ENCODE peak calls at places on chromosomes 4 and X, in four cellular contexts. K is NT2/D1, F is GM23248, G is adipocyte. R is an unnamed sample. For H3K4me1, the result is how much of the 10 kb centered on the place peaks cover.

GRCh38 chr4:174214102-174214878 is 69.2 kb downstream of the FBXO8 start:
- DNase-seq in K (no peak), G (no peak), F (peak), R (no peak)

GRCh38 chr4:10589808-10590207 is 94.8 kb downstream of the CLNK start:
- DNase-seq in F (peak), K (no peak), G (no peak), R (peak)

GRCh38 chr4:136412708-136413107 is 1119.6 kb downstream of the PCDH18 start:
- DNase-seq in K (no peak), F (no peak), G (peak), R (no peak)

GRCh38 chrX:151981129-151981528 is 6.7 kb upstream of the GABRE start:
- DNase-seq in G (peak), K (no peak), F (peak), R (no peak)

GRCh38 chr4:67327245-67327860 is 217.9 kb downstream of the CENPC start:
- DNase-seq in K (peak), F (peak), G (peak), R (peak)

GRCh38 chrX:150766351-150767044 is 73.3 kb downstream of the MTMR1 start:
- DNase-seq in G (no peak), F (no peak), K (no peak), R (no peak)

GRCh38 chr4:139834210-139834609 is 168.6 kb downstream of the MGST2 start:
- DNase-seq in F (no peak), G (no peak), K (no peak), R (no peak)

GRCh38 chr4:137543198-137543597 is 10.9 kb upstream of the PCDH18 start:
- DNase-seq in K (peak), F (no peak), G (no peak), R (no peak)

GRCh38 chr4:120948382-120948781 is 25.9 kb upstream of the PRDM5 start:
- DNase-seq in K (no peak), G (no peak), F (no peak), R (no peak)

GRCh38 chr4:84887824-84888223 is 78.7 kb downstream of the WDFY3 start:
- DNase-seq in F (peak), K (no peak), G (peak), R (no peak)

GRCh38 chr4:99784836-99785235 is 31.8 kb upstream of the DAPP1 start:
- DNase-seq in F (no peak), K (no peak), G (no peak), R (no peak)

GRCh38 chrX:74603040-74603439 is 11.4 kb downstream of the RLIM start:
- DNase-seq in K (no peak), G (no peak), F (no peak), R (no peak)

GRCh38 chr4:97150966-97151365 is 992.3 kb downstream of the STPG2 start:
- DNase-seq in G (no peak), K (no peak), F (no peak), R (no peak)

GRCh38 chr4:18198653-18199052 is 177.1 kb upstream of the LCORL start:
- DNase-seq in K (no peak), G (no peak), F (no peak), R (no peak)

GRCh38 chrX:107482046-107482445 is 32.6 kb downstream of the FRMPD3 start:
- DNase-seq in F (no peak), K (no peak), G (no peak), R (no peak)

GRCh38 chr4:105140684-105141490 is 5.8 kb upstream of the TET2 start:
- DNase-seq in G (peak), F (peak), K (no peak), R (peak)

GRCh38 chrX:138298268-138298667 is 413.2 kb downstream of the FGF13 start:
- DNase-seq in G (no peak), F (peak), K (no peak), R (no peak)

GRCh38 chr4:184472540-184473264 is 1.6 kb downstream of the IRF2 start:
- DNase-seq in G (peak), F (peak), K (no peak), R (peak)
- H3K4me1 ChIP-seq in G (under half), F (under half), K (under half), R (under half)

GRCh38 chr4:78604988-78605387 is 53.4 kb downstream of the ANXA3 start:
- DNase-seq in F (no peak), G (no peak), K (no peak), R (no peak)

GRCh38 chr4:78606035-78606434 is 54.5 kb downstream of the ANXA3 start:
- DNase-seq in G (no peak), K (no peak), F (no peak), R (no peak)

GRCh38 chr4:78609580-78609979 is 58.0 kb downstream of the ANXA3 start:
- DNase-seq in F (no peak), G (no peak), K (no peak), R (no peak)

GRCh38 chr4:78608684-78609083 is 57.1 kb downstream of the ANXA3 start:
- DNase-seq in F (no peak), K (no peak), G (no peak), R (no peak)

DNA sequence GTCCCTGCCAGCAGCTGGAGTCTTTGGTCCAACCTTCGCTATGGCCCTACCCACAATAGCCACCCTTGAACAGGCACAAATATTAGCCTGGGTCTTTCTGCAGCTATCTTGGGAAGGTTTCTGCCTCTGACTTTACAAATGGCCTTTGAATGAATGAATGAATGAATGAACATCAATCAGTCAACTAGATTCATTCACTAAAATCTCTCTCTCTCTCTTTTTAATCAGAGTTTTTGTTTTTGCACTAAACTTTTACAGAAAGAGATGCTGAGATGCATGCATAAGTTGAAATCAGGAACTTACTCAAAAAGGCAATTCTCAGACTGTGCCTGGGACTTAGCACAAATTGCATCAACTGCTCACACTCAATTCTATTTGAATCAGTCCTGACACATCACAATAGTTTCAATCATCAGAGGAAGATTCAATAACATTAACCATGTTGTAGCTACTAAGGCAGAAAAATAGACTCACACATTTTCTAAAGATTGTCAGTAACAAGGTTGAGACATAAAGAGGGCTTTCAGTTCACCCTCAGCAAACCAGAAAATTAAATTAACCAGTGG is 55.0 kb downstream of the ANXA3 start:
- DNase-seq in F (no peak), G (no peak), K (no peak), R (no peak)
- H3K9ac ChIP-seq in F (no peak), G (no peak), K (no peak), R (no peak)

DNA sequence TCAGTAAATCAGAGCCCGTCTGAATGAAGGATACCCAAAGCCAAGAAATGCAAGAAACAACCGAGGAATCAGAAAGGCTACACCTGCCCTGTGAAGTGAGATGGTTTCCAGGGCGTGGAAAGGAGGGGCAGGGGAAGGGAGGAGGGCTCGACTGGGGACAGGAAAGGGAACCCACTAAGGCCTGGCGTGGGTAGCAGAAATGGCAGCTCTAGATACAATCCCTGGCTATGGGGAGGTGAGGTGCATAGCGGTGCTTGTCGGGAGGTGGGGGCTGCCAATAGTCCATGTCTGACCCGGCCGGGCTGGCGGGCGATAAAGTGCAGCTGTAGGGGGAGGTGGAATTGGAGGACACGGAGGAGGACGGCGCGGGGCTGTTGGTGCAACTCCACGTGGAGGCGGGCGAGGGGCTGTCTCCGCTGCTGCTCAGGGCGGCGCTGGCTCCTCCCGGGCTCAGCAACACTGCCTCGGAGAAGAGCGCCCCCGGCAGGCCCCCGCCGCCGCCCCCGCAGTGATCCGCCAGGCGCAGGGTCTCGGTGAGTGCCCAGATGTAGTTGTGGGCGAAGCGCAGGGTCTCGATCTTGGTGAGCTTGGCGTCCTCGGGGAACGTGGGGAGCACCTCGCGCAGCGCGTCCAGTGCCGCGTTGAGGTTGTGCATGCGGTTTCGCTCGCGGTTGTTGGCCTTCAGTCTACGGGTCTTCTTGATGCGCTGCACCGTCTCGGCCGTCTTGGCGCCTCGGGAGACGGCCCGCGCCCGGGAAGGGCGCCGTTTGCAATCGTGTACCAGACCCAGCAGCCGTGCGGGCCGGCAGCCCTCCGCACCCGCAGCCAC is 1.3 kb downstream of the NEUROG2 start:
- DNase-seq in G (peak), F (no peak), K (no peak), R (no peak)
- H3K4me1 ChIP-seq in G (under half), F (under half), K (under half), R (under half)

GRCh38 chrX:40003982-40004535 is 93.7 kb downstream of the BCOR start:
- DNase-seq in F (no peak), K (no peak), G (no peak), R (no peak)
- H3K9ac ChIP-seq in F (no peak), K (peak), G (no peak), R (no peak)

DNA sequence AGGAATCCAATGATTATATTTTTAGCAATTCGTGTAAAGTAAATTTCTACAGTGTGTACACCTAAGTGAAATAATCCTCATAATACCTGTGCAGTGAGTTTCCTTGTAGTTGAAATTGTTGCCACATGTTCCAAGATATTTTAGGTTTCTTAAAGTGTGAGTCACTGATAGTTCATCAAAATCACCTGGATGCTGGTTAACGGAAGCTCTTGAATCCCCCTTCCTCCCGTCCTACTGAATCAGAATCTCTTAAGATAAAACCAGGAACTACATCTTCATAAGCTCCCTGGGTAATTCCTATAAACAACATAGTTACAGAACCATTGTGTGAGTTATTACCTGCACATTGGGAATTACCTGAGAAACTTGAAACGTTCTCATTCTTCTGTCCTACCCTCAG is 197.4 kb upstream of the HS3ST1 start:
- DNase-seq in G (no peak), K (no peak), F (no peak), R (no peak)
- H3K4me1 ChIP-seq in G (under half), K (under half), F (under half), R (under half)

GRCh38 chr4:7423391-7423790 is 11.3 kb downstream of the PSAPL1 start:
- DNase-seq in K (no peak), F (no peak), G (no peak), R (no peak)

GRCh38 chr4:7425171-7425570 is 9.6 kb downstream of the PSAPL1 start:
- DNase-seq in K (no peak), G (no peak), F (no peak), R (no peak)

GRCh38 chr4:7425591-7426468 is 8.9 kb downstream of the PSAPL1 start:
- DNase-seq in F (no peak), G (no peak), K (no peak), R (no peak)

GRCh38 chr4:7423801-7424552 is 10.8 kb downstream of the PSAPL1 start:
- DNase-seq in F (peak), K (no peak), G (no peak), R (no peak)

DNA sequence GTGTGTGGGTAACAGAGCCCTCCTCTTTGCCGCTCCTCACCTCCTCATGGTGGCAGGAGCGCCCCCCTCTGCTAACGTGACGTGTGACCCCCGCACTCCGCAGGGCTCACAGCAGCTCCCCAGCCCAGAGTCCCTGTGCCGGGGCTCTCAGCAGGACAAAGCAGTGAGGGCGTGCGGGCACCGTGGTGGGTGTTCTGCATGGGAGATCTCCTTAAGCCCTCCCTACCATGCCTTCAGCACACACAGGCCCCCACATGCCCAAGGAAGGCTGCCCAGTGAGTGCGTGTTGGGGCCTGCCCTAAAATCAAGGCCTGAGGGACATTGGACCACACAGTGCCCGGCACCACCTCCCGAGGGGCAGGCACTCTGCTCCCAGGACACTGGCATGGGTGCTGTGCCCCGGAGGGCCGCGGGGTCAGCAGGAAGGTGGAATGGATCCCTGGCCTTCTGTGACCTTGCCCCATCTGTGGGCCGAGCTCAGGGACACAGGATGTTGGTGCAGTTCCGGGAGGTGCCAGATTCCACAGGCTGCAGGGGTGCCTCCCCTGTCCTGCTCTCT is 10.1 kb downstream of the PSAPL1 start:
- DNase-seq in K (no peak), G (no peak), F (no peak), R (no peak)
- H3K9ac ChIP-seq in K (no peak), G (no peak), F (no peak), R (no peak)